ENCODE peak calls at places on chromosome 12, in five cellular contexts. One of them, this sample, is unnamed.

GRCh38 chr12:47844264-47845020 is 24.7 kb upstream of the HDAC7 start:
- DNase-seq in hepatocyte: no peak
- DNase-seq in endothelial cell of umbilical vein: no peak
- DNase-seq in GM23338: no peak
- DNase-seq in neural progenitor cell: no peak
- DNase-seq in this sample: no peak

GRCh38 chr12:131112016-131112415 is 158.3 kb downstream of the ADGRD1 start:
- DNase-seq in hepatocyte: no peak
- DNase-seq in endothelial cell of umbilical vein: no peak
- DNase-seq in GM23338: no peak
- DNase-seq in neural progenitor cell: no peak
- DNase-seq in this sample: no peak

GRCh38 chr12:67358686-67359374 is 89.7 kb downstream of the CAND1 start:
- DNase-seq in hepatocyte: no peak
- DNase-seq in endothelial cell of umbilical vein: no peak
- DNase-seq in GM23338: no peak
- DNase-seq in neural progenitor cell: no peak
- DNase-seq in this sample: no peak

GRCh38 chr12:122886851-122887816 is 8.8 kb downstream of the VPS37B start:
- DNase-seq in hepatocyte: peak; percentile 67
- DNase-seq in endothelial cell of umbilical vein: peak; percentile 71
- DNase-seq in GM23338: no peak
- DNase-seq in neural progenitor cell: peak; percentile 52
- DNase-seq in this sample: peak; percentile 86

GRCh38 chr12:111578276-111578970 is 20.7 kb downstream of the ATXN2 start:
- DNase-seq in hepatocyte: peak; percentile 15
- DNase-seq in endothelial cell of umbilical vein: peak; percentile 64
- DNase-seq in GM23338: no peak
- DNase-seq in neural progenitor cell: no peak
- DNase-seq in this sample: no peak

GRCh38 chr12:11761869-11762567 is 112.5 kb downstream of the ETV6 start:
- DNase-seq in hepatocyte: no peak
- DNase-seq in endothelial cell of umbilical vein: no peak
- DNase-seq in GM23338: no peak
- DNase-seq in neural progenitor cell: no peak
- DNase-seq in this sample: peak; percentile 66

GRCh38 chr12:75480469-75480949 is at the start of gene GLIPR1:
- DNase-seq in hepatocyte: peak; percentile 64
- DNase-seq in endothelial cell of umbilical vein: peak; percentile 93
- DNase-seq in GM23338: no peak
- DNase-seq in neural progenitor cell: peak; percentile 4
- DNase-seq in this sample: peak; percentile 77

GRCh38 chr12:118052324-118053070 is 8.5 kb downstream of the WSB2 start:
- DNase-seq in hepatocyte: peak; percentile 89
- DNase-seq in endothelial cell of umbilical vein: peak; percentile 96
- DNase-seq in GM23338: peak; percentile 4
- DNase-seq in neural progenitor cell: no peak
- DNase-seq in this sample: no peak

GRCh38 chr12:76144253-76144564 is 59.7 kb upstream of the NAP1L1 start:
- DNase-seq in hepatocyte: peak; percentile 50
- DNase-seq in endothelial cell of umbilical vein: peak; percentile 76
- DNase-seq in GM23338: no peak
- DNase-seq in neural progenitor cell: no peak
- DNase-seq in this sample: no peak

GRCh38 chr12:26767865-26768264 is 65.1 kb downstream of the ITPR2 start:
- DNase-seq in hepatocyte: no peak
- DNase-seq in endothelial cell of umbilical vein: no peak
- DNase-seq in GM23338: no peak
- DNase-seq in neural progenitor cell: no peak
- DNase-seq in this sample: no peak

GRCh38 chr12:26770239-26771070 is 62.5 kb downstream of the ITPR2 start:
- DNase-seq in hepatocyte: no peak
- DNase-seq in endothelial cell of umbilical vein: no peak
- DNase-seq in GM23338: no peak
- DNase-seq in neural progenitor cell: no peak
- DNase-seq in this sample: no peak

GRCh38 chr12:26768611-26769603 is 64.1 kb downstream of the ITPR2 start:
- DNase-seq in hepatocyte: peak; percentile 17
- DNase-seq in endothelial cell of umbilical vein: no peak
- DNase-seq in GM23338: no peak
- DNase-seq in neural progenitor cell: no peak
- DNase-seq in this sample: peak; percentile 64

GRCh38 chr12:26769611-26770010 is 63.4 kb downstream of the ITPR2 start:
- DNase-seq in hepatocyte: no peak
- DNase-seq in endothelial cell of umbilical vein: no peak
- DNase-seq in GM23338: no peak
- DNase-seq in neural progenitor cell: no peak
- DNase-seq in this sample: no peak

DNA sequence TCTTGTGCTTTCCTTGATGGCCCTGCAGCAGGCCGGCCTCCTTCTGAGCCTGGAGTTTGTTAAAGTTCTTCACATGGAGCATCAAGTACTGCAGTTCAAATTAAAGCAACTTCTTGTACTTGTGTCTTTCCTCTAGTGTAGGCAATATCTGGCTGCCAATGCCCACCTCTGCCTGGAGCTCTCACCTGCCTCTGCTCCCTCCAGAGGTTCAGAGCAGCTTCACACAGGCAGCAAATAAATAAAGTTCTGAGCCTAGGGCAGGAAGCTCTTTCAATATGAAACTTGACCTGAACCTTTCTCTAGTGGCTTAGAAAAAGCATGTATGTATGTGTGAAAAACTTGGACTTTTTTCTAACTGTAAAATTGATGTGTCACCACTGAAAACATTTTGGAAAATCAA is 65.9 kb downstream of the ITPR2 start:
- DNase-seq in hepatocyte: no peak
- DNase-seq in endothelial cell of umbilical vein: peak; percentile 72
- DNase-seq in GM23338: peak; percentile 17
- DNase-seq in neural progenitor cell: no peak
- DNase-seq in this sample: peak; percentile 53
- TF ChIP-seq CTCF in hepatocyte: no peak
- TF ChIP-seq CTCF in endothelial cell of umbilical vein: no peak
- TF ChIP-seq CTCF in GM23338: no peak
- TF ChIP-seq CTCF in neural progenitor cell: peak; percentile 7
- TF ChIP-seq CTCF in this sample: peak; percentile 28

DNA sequence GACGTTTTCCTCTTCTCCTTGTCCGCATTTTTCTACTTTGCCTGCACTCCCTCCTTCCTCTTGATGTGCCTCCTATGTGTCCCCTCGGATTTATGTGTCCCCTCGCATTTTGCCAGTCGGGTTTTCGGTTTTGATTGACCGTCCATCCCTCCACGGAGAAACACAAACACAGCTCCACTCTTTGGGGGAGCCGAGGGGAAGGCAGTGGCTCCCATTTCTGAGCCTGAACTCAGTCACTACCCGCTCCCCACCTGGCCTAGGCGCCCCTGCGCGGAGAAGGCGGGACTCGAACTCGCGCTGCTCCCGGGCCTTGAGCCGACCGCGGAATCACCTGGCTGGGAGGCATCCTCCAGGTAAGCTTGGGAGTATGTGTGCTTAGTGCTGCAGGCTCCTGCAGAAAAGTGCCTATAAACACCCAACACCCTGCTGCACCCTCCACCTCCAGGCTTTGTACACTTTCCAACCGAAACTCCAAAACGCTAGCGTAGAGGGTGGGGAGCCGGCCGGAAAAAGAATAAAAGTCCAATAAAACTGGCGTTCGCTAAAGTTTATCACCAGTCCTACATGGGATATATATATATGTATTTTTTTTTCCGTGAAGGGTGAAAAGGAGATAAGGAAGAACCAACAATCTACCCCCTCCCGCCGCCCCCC is 3.4 kb upstream of the CCND2 start:
- DNase-seq in hepatocyte: no peak
- DNase-seq in endothelial cell of umbilical vein: no peak
- DNase-seq in GM23338: peak; percentile 35
- DNase-seq in neural progenitor cell: peak; percentile 11
- DNase-seq in this sample: peak; percentile 45
- TF ChIP-seq EZH2 in hepatocyte: no peak
- TF ChIP-seq EZH2 in endothelial cell of umbilical vein: peak; percentile 60
- TF ChIP-seq EZH2 in GM23338: peak; percentile 48
- TF ChIP-seq EZH2 in neural progenitor cell: peak; percentile 91
- TF ChIP-seq EZH2 in this sample: no peak

DNA sequence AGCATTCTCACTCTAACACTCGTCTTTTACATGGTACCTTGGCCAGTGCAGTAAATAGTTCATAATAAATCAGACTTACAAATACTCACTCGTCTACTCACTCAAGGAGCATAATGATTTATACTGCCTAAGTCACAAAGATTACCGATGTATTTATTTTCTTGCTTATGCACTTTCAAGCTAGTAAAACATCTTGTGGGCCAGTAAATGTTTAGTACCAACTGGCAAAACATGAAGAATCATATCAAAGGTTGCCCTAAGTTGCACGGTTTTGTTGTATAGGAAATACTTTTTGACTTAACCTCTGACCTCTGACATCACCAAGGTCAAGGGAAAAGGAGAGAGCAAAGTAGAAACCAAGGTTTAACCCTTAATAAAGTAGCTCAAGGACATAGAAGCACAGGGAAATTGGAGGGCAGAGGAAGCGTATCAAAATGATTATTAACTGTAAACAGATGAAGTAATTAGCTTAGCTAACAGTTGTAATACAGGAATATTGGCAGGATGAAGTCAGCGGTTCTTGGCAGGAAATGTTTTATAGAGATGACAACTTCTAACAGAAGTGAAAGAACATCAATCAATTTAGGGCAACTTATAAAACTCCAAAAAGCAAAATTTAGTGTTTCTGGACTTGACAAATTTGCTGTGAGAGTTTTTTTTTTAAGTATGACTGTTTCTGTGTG is 131.9 kb downstream of the HMGA2 start:
- DNase-seq in hepatocyte: no peak
- DNase-seq in endothelial cell of umbilical vein: peak; percentile 74
- DNase-seq in GM23338: no peak
- DNase-seq in neural progenitor cell: no peak
- DNase-seq in this sample: no peak
- H2AFZ ChIP-seq in hepatocyte: no peak overlapping the region
- H2AFZ ChIP-seq in endothelial cell of umbilical vein: no peak overlapping the region
- H2AFZ ChIP-seq in GM23338: no peak overlapping the region
- H2AFZ ChIP-seq in neural progenitor cell: no peak overlapping the region
- H2AFZ ChIP-seq in this sample: no peak overlapping the region

DNA sequence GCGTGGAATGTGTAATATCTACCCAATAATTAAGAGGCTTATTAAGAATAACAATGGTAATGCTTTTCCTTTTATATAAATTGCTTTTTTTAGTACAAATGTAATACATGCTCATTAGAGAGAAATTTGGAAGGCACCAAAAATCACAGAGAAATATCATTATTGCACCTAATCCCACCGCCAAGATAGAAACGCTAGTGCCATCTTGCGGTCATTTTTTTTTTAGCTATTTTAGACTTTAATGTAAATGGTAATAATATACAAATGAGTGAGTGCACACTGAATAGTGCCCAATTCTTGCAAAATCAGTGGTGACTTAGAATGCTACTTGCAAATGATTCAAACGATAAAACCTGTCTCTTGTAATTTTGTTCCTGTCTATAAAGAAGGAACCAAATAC is 576.8 kb upstream of the TMEM132C start:
- DNase-seq in hepatocyte: no peak
- DNase-seq in endothelial cell of umbilical vein: no peak
- DNase-seq in GM23338: peak; percentile 3
- DNase-seq in neural progenitor cell: peak; percentile 12
- DNase-seq in this sample: no peak
- TF ChIP-seq CTCF in hepatocyte: peak; percentile 56
- TF ChIP-seq CTCF in endothelial cell of umbilical vein: no peak
- TF ChIP-seq CTCF in GM23338: peak; percentile 61
- TF ChIP-seq CTCF in neural progenitor cell: peak; percentile 60
- TF ChIP-seq CTCF in this sample: peak; percentile 10